ENCODE peak calls at places on chromosomes 13 and 19, in nine cellular contexts. T is progenitor cell of endocrine pancreas; E is T-helper 2 cell; M is glutamatergic neuron; C is left lung; H is Calu3; Z is activated T-helper 1 cell treated with Interleukin-2 at 50 U/mL for 16 hours; G is ascending aorta; F is effector CD4-positive, alpha-beta T cell. D is an unnamed sample.
A peak's percentile ranks its signal among the peaks of the same experiment; 100 is the strongest.

GRCh38 chr19:40503300-40503699 is 36.5 kb downstream of the SPTBN4 start:
- DNase-seq in F (no peak), C (no peak), H (no peak), G (no peak), Z (no peak), M (no peak), E (no peak), T (no peak), D (no peak)

GRCh38 chr13:25882732-25883357 is 169.0 kb downstream of the SHISA2 start:
- DNase-seq in H (no peak), F (no peak), G (no peak), Z (no peak), E (no peak), T (no peak), C (no peak), M (no peak), D (no peak)

GRCh38 chr19:2551172-2551863 is 75.4 kb downstream of the GADD45B start:
- DNase-seq in E (no peak), H (no peak), T (no peak), M (no peak), F (no peak), G (no peak), Z (no peak), C (peak; percentile 10), D (no peak)

GRCh38 chr19:31271569-31271911 is 77.7 kb downstream of the TSHZ3 start:
- DNase-seq in E (no peak), Z (no peak), F (no peak), H (no peak), M (no peak), T (no peak), G (no peak), C (no peak), D (no peak)

GRCh38 chr13:100208596-100208995 is 119.7 kb downstream of the PCCA start:
- DNase-seq in M (no peak), H (no peak), C (no peak), E (no peak), G (no peak), F (no peak), Z (no peak), T (no peak), D (no peak)

GRCh38 chr19:50535672-50536071 is 22.0 kb upstream of the ASPDH start:
- DNase-seq in T (no peak), F (no peak), H (no peak), C (no peak), E (no peak), G (no peak), Z (no peak), M (no peak), D (no peak)

GRCh38 chr13:77516342-77516789 is 19.1 kb upstream of the SCEL start:
- DNase-seq in E (no peak), M (no peak), G (no peak), C (no peak), F (no peak), T (no peak), H (no peak), Z (no peak), D (no peak)

GRCh38 chr13:31587696-31588266 is 151.5 kb upstream of the RXFP2 start:
- DNase-seq in M (no peak), T (no peak), H (no peak), G (no peak), C (no peak), F (no peak), E (no peak), Z (no peak), D (no peak)

GRCh38 chr13:40504641-40505040 is 161.8 kb downstream of the FOXO1 start:
- DNase-seq in C (no peak), H (no peak), E (no peak), T (no peak), M (no peak), Z (no peak), F (no peak), G (no peak), D (no peak)

GRCh38 chr19:55703790-55704215 is 28.8 kb downstream of the EPN1 start:
- DNase-seq in M (peak; percentile 62), G (no peak), F (no peak), C (peak; percentile 91), Z (peak; percentile 23), H (no peak), E (no peak), T (no peak), D (peak; percentile 40)

GRCh38 chr19:1629256-1629808 is 23.1 kb downstream of the TCF3 start:
- DNase-seq in M (no peak), C (no peak), E (no peak), G (no peak), T (no peak), Z (no peak), H (no peak), F (no peak), D (no peak)

D was measured in effector memory CD8-positive, alpha-beta T cell.